ENCODE peak calls at places on chromosome 1, in nine cellular contexts. One of them, this sample, is unnamed.

GRCh38 chr1:206772228-206773002 is at the start of gene IL10:
- DNase-seq in pancreas: no peak
- DNase-seq in NT2/D1: no peak
- DNase-seq in heart right ventricle: no peak
- DNase-seq in kidney epithelial cell: no peak
- DNase-seq in heart left ventricle: no peak
- DNase-seq in HFF-Myc: no peak
- DNase-seq in CD4-positive, CD25-positive, alpha-beta regulatory T cell: no peak
- DNase-seq in lower lobe of right lung: no peak
- DNase-seq in this sample: no peak

GRCh38 chr1:24541711-24542346 is 14.1 kb upstream of the NCMAP start:
- DNase-seq in pancreas: no peak
- DNase-seq in NT2/D1: no peak
- DNase-seq in heart right ventricle: peak
- DNase-seq in kidney epithelial cell: no peak
- DNase-seq in heart left ventricle: no peak
- DNase-seq in HFF-Myc: no peak
- DNase-seq in CD4-positive, CD25-positive, alpha-beta regulatory T cell: no peak
- DNase-seq in lower lobe of right lung: no peak
- DNase-seq in this sample: no peak

GRCh38 chr1:223776075-223776814 is 63.9 kb downstream of the CAPN2 start:
- DNase-seq in pancreas: no peak
- DNase-seq in NT2/D1: no peak
- DNase-seq in heart right ventricle: no peak
- DNase-seq in kidney epithelial cell: peak
- DNase-seq in heart left ventricle: no peak
- DNase-seq in HFF-Myc: peak
- DNase-seq in CD4-positive, CD25-positive, alpha-beta regulatory T cell: peak
- DNase-seq in lower lobe of right lung: no peak
- DNase-seq in this sample: peak

GRCh38 chr1:21956720-21957552 is 19.8 kb upstream of the HSPG2 start:
- DNase-seq in pancreas: peak
- DNase-seq in NT2/D1: no peak
- DNase-seq in heart right ventricle: peak
- DNase-seq in kidney epithelial cell: peak
- DNase-seq in heart left ventricle: peak
- DNase-seq in HFF-Myc: peak
- DNase-seq in CD4-positive, CD25-positive, alpha-beta regulatory T cell: peak
- DNase-seq in lower lobe of right lung: peak
- DNase-seq in this sample: no peak

GRCh38 chr1:155912056-155912536 is 947 bp upstream of the RIT1 start:
- DNase-seq in pancreas: no peak
- DNase-seq in NT2/D1: no peak
- DNase-seq in heart right ventricle: no peak
- DNase-seq in kidney epithelial cell: no peak
- DNase-seq in heart left ventricle: no peak
- DNase-seq in HFF-Myc: no peak
- DNase-seq in CD4-positive, CD25-positive, alpha-beta regulatory T cell: no peak
- DNase-seq in lower lobe of right lung: no peak
- DNase-seq in this sample: no peak

GRCh38 chr1:61270761-61271411 is 188.5 kb downstream of the NFIA start:
- DNase-seq in pancreas: no peak
- DNase-seq in NT2/D1: no peak
- DNase-seq in heart right ventricle: no peak
- DNase-seq in kidney epithelial cell: no peak
- DNase-seq in heart left ventricle: no peak
- DNase-seq in HFF-Myc: no peak
- DNase-seq in CD4-positive, CD25-positive, alpha-beta regulatory T cell: peak
- DNase-seq in lower lobe of right lung: no peak
- DNase-seq in this sample: no peak

GRCh38 chr1:156103521-156103947 is 11.0 kb upstream of the LMNA start:
- DNase-seq in pancreas: no peak
- DNase-seq in NT2/D1: no peak
- DNase-seq in heart right ventricle: no peak
- DNase-seq in kidney epithelial cell: no peak
- DNase-seq in heart left ventricle: no peak
- DNase-seq in HFF-Myc: peak
- DNase-seq in CD4-positive, CD25-positive, alpha-beta regulatory T cell: no peak
- DNase-seq in lower lobe of right lung: no peak
- DNase-seq in this sample: no peak

GRCh38 chr1:15838721-15839120 is 8.8 kb upstream of the SPEN start:
- DNase-seq in pancreas: no peak
- DNase-seq in NT2/D1: no peak
- DNase-seq in heart right ventricle: no peak
- DNase-seq in kidney epithelial cell: no peak
- DNase-seq in heart left ventricle: no peak
- DNase-seq in HFF-Myc: no peak
- DNase-seq in CD4-positive, CD25-positive, alpha-beta regulatory T cell: no peak
- DNase-seq in lower lobe of right lung: no peak
- DNase-seq in this sample: no peak

GRCh38 chr1:54249798-54250497 is 50.0 kb downstream of the MRPL37 start:
- DNase-seq in pancreas: no peak
- DNase-seq in NT2/D1: peak
- DNase-seq in heart right ventricle: no peak
- DNase-seq in kidney epithelial cell: no peak
- DNase-seq in heart left ventricle: no peak
- DNase-seq in HFF-Myc: no peak
- DNase-seq in CD4-positive, CD25-positive, alpha-beta regulatory T cell: no peak
- DNase-seq in lower lobe of right lung: no peak
- DNase-seq in this sample: no peak

GRCh38 chr1:45979778-45980176 is 152.7 kb downstream of the PIK3R3 start:
- DNase-seq in pancreas: no peak
- DNase-seq in NT2/D1: no peak
- DNase-seq in heart right ventricle: no peak
- DNase-seq in kidney epithelial cell: no peak
- DNase-seq in heart left ventricle: no peak
- DNase-seq in HFF-Myc: no peak
- DNase-seq in CD4-positive, CD25-positive, alpha-beta regulatory T cell: no peak
- DNase-seq in lower lobe of right lung: no peak
- DNase-seq in this sample: no peak

GRCh38 chr1:62417351-62417999 is 19.4 kb upstream of the USP1 start:
- DNase-seq in pancreas: no peak
- DNase-seq in NT2/D1: no peak
- DNase-seq in heart right ventricle: no peak
- DNase-seq in kidney epithelial cell: no peak
- DNase-seq in heart left ventricle: no peak
- DNase-seq in HFF-Myc: no peak
- DNase-seq in CD4-positive, CD25-positive, alpha-beta regulatory T cell: no peak
- DNase-seq in lower lobe of right lung: no peak
- DNase-seq in this sample: no peak

GRCh38 chr1:183248989-183249691 is 63.1 kb downstream of the LAMC2 start:
- DNase-seq in pancreas: no peak
- DNase-seq in NT2/D1: no peak
- DNase-seq in heart right ventricle: no peak
- DNase-seq in kidney epithelial cell: no peak
- DNase-seq in heart left ventricle: no peak
- DNase-seq in HFF-Myc: no peak
- DNase-seq in CD4-positive, CD25-positive, alpha-beta regulatory T cell: no peak
- DNase-seq in lower lobe of right lung: no peak
- DNase-seq in this sample: no peak

GRCh38 chr1:58927026-58927721 is 143.3 kb upstream of the JUN start:
- DNase-seq in pancreas: no peak
- DNase-seq in NT2/D1: no peak
- DNase-seq in heart right ventricle: no peak
- DNase-seq in kidney epithelial cell: no peak
- DNase-seq in heart left ventricle: no peak
- DNase-seq in HFF-Myc: no peak
- DNase-seq in CD4-positive, CD25-positive, alpha-beta regulatory T cell: no peak
- DNase-seq in lower lobe of right lung: no peak
- DNase-seq in this sample: no peak

GRCh38 chr1:243520831-243521230 is 265.0 kb downstream of the SDCCAG8 start:
- DNase-seq in pancreas: no peak
- DNase-seq in NT2/D1: no peak
- DNase-seq in heart right ventricle: no peak
- DNase-seq in kidney epithelial cell: no peak
- DNase-seq in heart left ventricle: no peak
- DNase-seq in HFF-Myc: no peak
- DNase-seq in CD4-positive, CD25-positive, alpha-beta regulatory T cell: no peak
- DNase-seq in lower lobe of right lung: no peak
- DNase-seq in this sample: no peak

GRCh38 chr1:45065083-45065482 is 53.0 kb downstream of the UROD start:
- DNase-seq in pancreas: no peak
- DNase-seq in NT2/D1: no peak
- DNase-seq in heart right ventricle: no peak
- DNase-seq in kidney epithelial cell: no peak
- DNase-seq in heart left ventricle: no peak
- DNase-seq in HFF-Myc: no peak
- DNase-seq in CD4-positive, CD25-positive, alpha-beta regulatory T cell: no peak
- DNase-seq in lower lobe of right lung: no peak
- DNase-seq in this sample: no peak

GRCh38 chr1:224539971-224540370 is 76.1 kb upstream of the CNIH3 start:
- DNase-seq in pancreas: no peak
- DNase-seq in NT2/D1: no peak
- DNase-seq in heart right ventricle: no peak
- DNase-seq in kidney epithelial cell: no peak
- DNase-seq in heart left ventricle: no peak
- DNase-seq in HFF-Myc: no peak
- DNase-seq in CD4-positive, CD25-positive, alpha-beta regulatory T cell: no peak
- DNase-seq in lower lobe of right lung: no peak
- DNase-seq in this sample: no peak

GRCh38 chr1:42963378-42964005 is 4.8 kb upstream of the SLC2A1 start:
- DNase-seq in pancreas: no peak
- DNase-seq in NT2/D1: no peak
- DNase-seq in heart right ventricle: no peak
- DNase-seq in kidney epithelial cell: no peak
- DNase-seq in heart left ventricle: no peak
- DNase-seq in HFF-Myc: peak
- DNase-seq in CD4-positive, CD25-positive, alpha-beta regulatory T cell: peak
- DNase-seq in lower lobe of right lung: no peak
- DNase-seq in this sample: no peak

GRCh38 chr1:212459656-212460055 is 26.9 kb downstream of the NENF start:
- DNase-seq in pancreas: no peak
- DNase-seq in NT2/D1: no peak
- DNase-seq in heart right ventricle: no peak
- DNase-seq in kidney epithelial cell: no peak
- DNase-seq in heart left ventricle: no peak
- DNase-seq in HFF-Myc: no peak
- DNase-seq in CD4-positive, CD25-positive, alpha-beta regulatory T cell: no peak
- DNase-seq in lower lobe of right lung: no peak
- DNase-seq in this sample: no peak

GRCh38 chr1:66412689-66413088 is 121.3 kb upstream of the SGIP1 start:
- DNase-seq in pancreas: no peak
- DNase-seq in NT2/D1: no peak
- DNase-seq in heart right ventricle: no peak
- DNase-seq in kidney epithelial cell: no peak
- DNase-seq in heart left ventricle: no peak
- DNase-seq in HFF-Myc: no peak
- DNase-seq in CD4-positive, CD25-positive, alpha-beta regulatory T cell: no peak
- DNase-seq in lower lobe of right lung: no peak
- DNase-seq in this sample: peak

GRCh38 chr1:203662821-203663220 is 36.2 kb downstream of the ATP2B4 start:
- DNase-seq in pancreas: no peak
- DNase-seq in NT2/D1: no peak
- DNase-seq in heart right ventricle: no peak
- DNase-seq in kidney epithelial cell: no peak
- DNase-seq in heart left ventricle: no peak
- DNase-seq in HFF-Myc: no peak
- DNase-seq in CD4-positive, CD25-positive, alpha-beta regulatory T cell: no peak
- DNase-seq in lower lobe of right lung: no peak
- DNase-seq in this sample: no peak
- H3K4me3 ChIP-seq in pancreas: no peak
- H3K4me3 ChIP-seq in NT2/D1: no peak
- H3K4me3 ChIP-seq in heart right ventricle: no peak
- H3K4me3 ChIP-seq in kidney epithelial cell: no peak
- H3K4me3 ChIP-seq in heart left ventricle: no peak
- H3K4me3 ChIP-seq in HFF-Myc: no peak
- H3K4me3 ChIP-seq in CD4-positive, CD25-positive, alpha-beta regulatory T cell: peak
- H3K4me3 ChIP-seq in lower lobe of right lung: no peak
- H3K4me3 ChIP-seq in this sample: no peak

DNA sequence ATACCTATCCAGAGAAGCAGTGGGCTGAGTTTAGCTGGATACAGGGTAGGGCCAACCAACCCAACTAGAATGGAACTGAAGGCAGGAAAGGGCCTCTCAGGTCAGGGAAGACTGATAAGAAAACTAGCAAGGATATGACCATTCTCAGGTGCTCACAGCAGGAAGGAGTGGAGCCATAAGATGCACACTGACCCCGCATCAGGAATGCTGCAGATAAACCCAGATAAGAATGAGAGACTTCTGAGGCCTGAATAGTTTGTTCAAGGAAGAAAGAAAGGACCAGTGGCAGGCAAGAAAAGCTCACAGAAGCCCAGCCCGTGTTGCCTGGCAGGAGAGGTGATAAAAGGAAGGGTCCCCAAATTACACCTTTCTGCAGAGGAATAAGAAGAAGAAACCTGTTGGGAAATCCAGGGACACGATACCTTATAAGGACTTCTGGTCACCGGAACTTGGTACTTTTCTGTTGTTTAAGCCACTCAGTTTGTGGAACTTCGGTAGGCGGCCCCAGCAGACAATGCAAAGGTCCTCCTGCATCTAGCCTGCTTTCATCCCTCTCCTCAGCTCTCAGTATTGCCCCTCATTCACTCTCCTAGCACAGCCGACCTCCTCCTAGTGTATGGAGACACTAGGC is 58.9 kb downstream of the ATP1A1 start:
- DNase-seq in pancreas: no peak
- DNase-seq in NT2/D1: no peak
- DNase-seq in heart right ventricle: no peak
- DNase-seq in kidney epithelial cell: no peak
- DNase-seq in heart left ventricle: no peak
- DNase-seq in HFF-Myc: no peak
- DNase-seq in CD4-positive, CD25-positive, alpha-beta regulatory T cell: no peak
- DNase-seq in lower lobe of right lung: no peak
- DNase-seq in this sample: no peak
- H3K4me3 ChIP-seq in pancreas: no peak
- H3K4me3 ChIP-seq in NT2/D1: no peak
- H3K4me3 ChIP-seq in heart right ventricle: no peak
- H3K4me3 ChIP-seq in kidney epithelial cell: no peak
- H3K4me3 ChIP-seq in heart left ventricle: no peak
- H3K4me3 ChIP-seq in HFF-Myc: no peak
- H3K4me3 ChIP-seq in CD4-positive, CD25-positive, alpha-beta regulatory T cell: no peak
- H3K4me3 ChIP-seq in lower lobe of right lung: no peak
- H3K4me3 ChIP-seq in this sample: no peak

GRCh38 chr1:110212165-110213142 is 2.3 kb downstream of the KCNC4 start:
- DNase-seq in pancreas: peak
- DNase-seq in NT2/D1: no peak
- DNase-seq in heart right ventricle: no peak
- DNase-seq in kidney epithelial cell: no peak
- DNase-seq in heart left ventricle: no peak
- DNase-seq in HFF-Myc: no peak
- DNase-seq in CD4-positive, CD25-positive, alpha-beta regulatory T cell: no peak
- DNase-seq in lower lobe of right lung: no peak
- DNase-seq in this sample: no peak
- H3K4me3 ChIP-seq in pancreas: peak
- H3K4me3 ChIP-seq in NT2/D1: peak
- H3K4me3 ChIP-seq in heart right ventricle: peak
- H3K4me3 ChIP-seq in kidney epithelial cell: peak
- H3K4me3 ChIP-seq in heart left ventricle: peak
- H3K4me3 ChIP-seq in HFF-Myc: no peak
- H3K4me3 ChIP-seq in CD4-positive, CD25-positive, alpha-beta regulatory T cell: no peak
- H3K4me3 ChIP-seq in lower lobe of right lung: peak
- H3K4me3 ChIP-seq in this sample: peak

GRCh38 chr1:8027748-8028631 is 1.9 kb upstream of the ERRFI1 start:
- DNase-seq in pancreas: no peak
- DNase-seq in NT2/D1: no peak
- DNase-seq in heart right ventricle: no peak
- DNase-seq in kidney epithelial cell: no peak
- DNase-seq in heart left ventricle: no peak
- DNase-seq in HFF-Myc: peak
- DNase-seq in CD4-positive, CD25-positive, alpha-beta regulatory T cell: no peak
- DNase-seq in lower lobe of right lung: no peak
- DNase-seq in this sample: no peak
- H3K4me3 ChIP-seq in pancreas: peak
- H3K4me3 ChIP-seq in NT2/D1: no peak
- H3K4me3 ChIP-seq in heart right ventricle: no peak
- H3K4me3 ChIP-seq in kidney epithelial cell: no peak
- H3K4me3 ChIP-seq in heart left ventricle: no peak
- H3K4me3 ChIP-seq in HFF-Myc: no peak
- H3K4me3 ChIP-seq in CD4-positive, CD25-positive, alpha-beta regulatory T cell: no peak
- H3K4me3 ChIP-seq in lower lobe of right lung: peak
- H3K4me3 ChIP-seq in this sample: peak